ENCODE peak calls at places on chromosomes 12 and 14, in six cellular contexts. S is C1 segment of cervical spinal cord, U is heart right ventricle, X is germinal center, P is frontal cortex, F is NCI-H2171 treated with DMSO at 0.1 percent for 48 hours. N is an unnamed sample.

GRCh38 chr12:105166736-105167135 is 59.2 kb downstream of the WASHC4 start:
- DNase-seq in S (no peak), U (no peak), X (no peak), P (no peak), F (no peak), N (no peak)

GRCh38 chr14:29898470-29898869 is 29.2 kb downstream of the PRKD1 start:
- DNase-seq in S (no peak), U (no peak), X (no peak), P (no peak), F (no peak), N (no peak)

GRCh38 chr12:124463341-124463861 is 104.0 kb downstream of the NCOR2 start:
- DNase-seq in S (no peak), U (no peak), X (no peak), P (no peak), F (peak), N (peak)

GRCh38 chr12:81759215-81759991 is at the start of gene PPFIA2:
- DNase-seq in S (no peak), U (peak), X (no peak), P (peak), F (peak), N (peak)

GRCh38 chr14:93926209-93926872 is 803 bp upstream of the FAM181A start:
- DNase-seq in S (no peak), U (no peak), X (no peak), P (peak), F (no peak), N (no peak)

GRCh38 chr14:41235466-41235865 is 371.2 kb upstream of the LRFN5 start:
- DNase-seq in S (no peak), U (no peak), X (no peak), P (no peak), F (peak), N (no peak)

GRCh38 chr12:47397664-47398281 is 308.1 kb downstream of the RPAP3 start:
- DNase-seq in S (no peak), U (no peak), X (peak), P (no peak), F (no peak), N (peak)

GRCh38 chr12:31020385-31021166 is 53.1 kb upstream of the DDX11 start:
- DNase-seq in S (no peak), U (no peak), X (no peak), P (no peak), F (no peak), N (no peak)

GRCh38 chr14:101476931-101477553 is 84.3 kb upstream of the DIO3 start:
- DNase-seq in S (no peak), U (no peak), X (no peak), P (no peak), F (peak), N (peak)

GRCh38 chr14:66380143-66380542 is 106.0 kb upstream of the CCDC196 start:
- DNase-seq in S (no peak), U (peak), X (no peak), P (no peak), F (no peak), N (no peak)

GRCh38 chr14:93959239-93960107 is 16.9 kb downstream of the ASB2 start:
- DNase-seq in S (no peak), U (peak), X (peak), P (no peak), F (no peak), N (no peak)

GRCh38 chr12:84763112-84763511 is 149.5 kb downstream of the SLC6A15 start:
- DNase-seq in S (no peak), U (no peak), X (no peak), P (no peak), F (no peak), N (no peak)

GRCh38 chr12:20259786-20260185 is 108.6 kb upstream of the PDE3A start:
- DNase-seq in S (no peak), U (no peak), X (no peak), P (no peak), F (no peak), N (no peak)

GRCh38 chr14:89845346-89845745 is 109.2 kb downstream of the EFCAB11 start:
- DNase-seq in S (no peak), U (no peak), X (no peak), P (no peak), F (no peak), N (no peak)

GRCh38 chr14:31286456-31287293 is 79.1 kb upstream of the HECTD1 start:
- DNase-seq in S (no peak), U (no peak), X (no peak), P (no peak), F (no peak), N (no peak)

GRCh38 chr12:11765817-11766794 is 116.6 kb downstream of the ETV6 start:
- DNase-seq in S (no peak), U (peak), X (peak), P (peak), F (no peak), N (no peak)